ENCODE peak calls at places on chromosomes 12 and 14, in four cellular contexts. M, Z, C and A are unnamed samples.

GRCh38 chr14:26794731-26795130 is 196.9 kb upstream of the NOVA1 start:
- DNase-seq in M (no peak), Z (no peak), C (no peak), A (no peak)

GRCh38 chr12:95605875-95606274 is 54.6 kb upstream of the USP44 start:
- DNase-seq in M (no peak), Z (no peak), C (no peak), A (no peak)

GRCh38 chr14:68691031-68691864 is 101.6 kb downstream of the ZFP36L1 start:
- DNase-seq in M (peak; percentile 53), Z (no peak), C (no peak), A (peak; percentile 32)

GRCh38 chr12:98582093-98582492 is 11.4 kb upstream of the SLC25A3 start:
- DNase-seq in M (no peak), Z (no peak), C (no peak), A (no peak)

GRCh38 chr12:88188180-88188579 is 46.1 kb downstream of the TMTC3 start:
- DNase-seq in M (no peak), Z (no peak), C (peak; percentile 12), A (no peak)

GRCh38 chr12:67645571-67645970 is 3.0 kb upstream of the DYRK2 start:
- DNase-seq in M (no peak), Z (no peak), C (no peak), A (no peak)

GRCh38 chr14:103188691-103189480 is 65.6 kb downstream of the TNFAIP2 start:
- DNase-seq in M (peak; percentile 4), Z (peak; percentile 30), C (no peak), A (no peak)

GRCh38 chr12:53676715-53677611 is 1.1 kb upstream of the ATP5MC2 start:
- DNase-seq in M (peak; percentile 75), Z (peak; percentile 50), C (no peak), A (peak; percentile 67)

GRCh38 chr14:73025544-73025943 is 1.4 kb downstream of the ZFYVE1 start:
- DNase-seq in M (no peak), Z (no peak), C (peak; percentile 9), A (no peak)

GRCh38 chr12:114401346-114402320 is 4.3 kb downstream of the TBX5 start:
- DNase-seq in M (no peak), Z (no peak), C (no peak), A (no peak)